ENCODE peak calls at places on chromosomes 1 and 21, in eight cellular contexts. Z, J, P, S, G, Y, E and C are unnamed samples.

GRCh38 chr1:155960081-155960745 is 18.1 kb downstream of the ARHGEF2 start:
- DNase-seq in S (no peak), Y (no peak), G (no peak), P (no peak), E (no peak), Z (no peak), J (no peak), C (no peak)

GRCh38 chr1:1963570-1963969 is 40.0 kb downstream of the CFAP74 start:
- DNase-seq in E (no peak), Y (no peak), P (no peak), S (no peak), J (no peak), G (no peak), Z (no peak), C (no peak)

GRCh38 chr21:41933259-41934079 is 20.3 kb downstream of the C2CD2 start:
- DNase-seq in E (no peak), G (no peak), Y (no peak), P (no peak), Z (no peak), S (no peak), J (no peak), C (no peak)

GRCh38 chr1:45995298-45995697 is 137.1 kb downstream of the PIK3R3 start:
- DNase-seq in S (no peak), E (no peak), P (no peak), Y (no peak), J (no peak), Z (no peak), G (no peak), C (no peak)

GRCh38 chr1:182718311-182718710 is 33.9 kb upstream of the RGS8 start:
- DNase-seq in Z (no peak), P (no peak), G (no peak), E (no peak), S (no peak), Y (no peak), J (no peak), C (no peak)

GRCh38 chr1:231465051-231465450 is 43.0 kb upstream of the EGLN1 start:
- DNase-seq in G (no peak), Z (no peak), E (no peak), P (no peak), S (no peak), J (no peak), Y (no peak), C (no peak)

GRCh38 chr1:232979596-232979995 is 29.2 kb downstream of the NTPCR start:
- DNase-seq in J (no peak), G (no peak), Y (no peak), S (no peak), E (no peak), Z (no peak), P (no peak), C (no peak)

GRCh38 chr1:1179983-1180861 is 6.5 kb downstream of the TTLL10 start:
- DNase-seq in G (no peak), Y (no peak), J (no peak), E (no peak), S (no peak), P (no peak), Z (no peak), C (peak)

GRCh38 chr1:29431138-29431537 is 194.8 kb downstream of the PTPRU start:
- DNase-seq in J (no peak), P (no peak), S (no peak), G (no peak), E (no peak), Z (no peak), Y (no peak), C (no peak)

GRCh38 chr21:42632336-42632751 is 21.1 kb upstream of the PDE9A start:
- DNase-seq in J (no peak), S (no peak), G (no peak), E (peak), Y (peak), Z (no peak), P (no peak), C (peak)

GRCh38 chr1:21280011-21280471 is 10.2 kb downstream of the ECE1 start:
- DNase-seq in Z (no peak), S (no peak), P (no peak), Y (no peak), J (peak), E (no peak), G (no peak), C (peak)

GRCh38 chr1:101360506-101360905 is 123.7 kb downstream of the S1PR1 start:
- DNase-seq in Z (no peak), Y (no peak), P (no peak), S (no peak), J (no peak), G (no peak), E (no peak), C (no peak)

GRCh38 chr1:19397217-19397945 is 85.3 kb downstream of the SLC66A1 start:
- DNase-seq in J (no peak), P (no peak), S (no peak), Y (no peak), G (no peak), Z (no peak), E (no peak), C (no peak)

DNA sequence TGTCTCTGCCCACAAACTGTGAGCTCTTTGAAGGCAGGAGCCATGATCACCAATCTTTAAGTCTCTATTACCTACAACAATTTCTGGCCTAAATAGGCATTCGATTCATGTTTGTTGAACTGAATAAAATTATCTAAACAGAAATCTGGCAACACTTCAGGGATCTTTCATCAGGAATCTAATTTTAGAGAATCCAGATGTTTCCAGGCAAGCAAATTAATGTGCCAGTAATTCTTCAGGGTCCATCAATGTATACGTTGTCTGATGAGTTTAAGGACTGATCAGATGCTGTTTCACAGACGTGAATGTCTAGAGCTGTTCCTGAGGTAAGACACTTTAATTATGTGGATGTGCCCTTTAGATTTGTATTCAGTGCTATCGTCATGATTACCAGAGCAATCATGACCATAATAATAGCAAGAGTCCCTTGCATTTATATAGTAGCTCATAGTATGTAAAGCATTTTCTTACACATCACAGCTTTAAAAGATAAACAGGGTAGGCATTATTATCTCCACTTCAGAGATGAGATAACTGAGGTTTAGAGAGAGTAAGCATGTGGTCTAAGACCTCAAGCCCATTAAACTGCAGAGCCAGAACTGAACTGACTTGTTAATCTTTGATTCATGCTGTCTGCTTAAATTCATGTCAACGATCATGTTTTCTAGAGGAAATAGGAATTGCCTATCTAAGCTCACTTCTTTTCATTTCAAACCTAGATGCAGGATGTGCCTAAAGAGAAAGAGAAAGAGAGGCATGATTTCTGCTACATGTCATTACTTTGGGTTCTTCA is 524.6 kb downstream of the PTPRC start:
- DNase-seq in Z (no peak), J (no peak), G (no peak), P (no peak), E (no peak), S (no peak), Y (no peak), C (no peak)
- H3K27ac ChIP-seq in Z (no peak), J (no peak), G (no peak), P (no peak), E (no peak), S (no peak), Y (no peak), C (no peak)

GRCh38 chr1:174049514-174049913 is 27.4 kb upstream of the RC3H1 start:
- DNase-seq in E (no peak), G (no peak), P (no peak), Z (no peak), Y (no peak), J (no peak), S (no peak), C (no peak)
- H3K4me3 ChIP-seq in E (no peak), G (no peak), P (no peak), Z (no peak), Y (no peak), J (no peak), S (no peak), C (no peak)

DNA sequence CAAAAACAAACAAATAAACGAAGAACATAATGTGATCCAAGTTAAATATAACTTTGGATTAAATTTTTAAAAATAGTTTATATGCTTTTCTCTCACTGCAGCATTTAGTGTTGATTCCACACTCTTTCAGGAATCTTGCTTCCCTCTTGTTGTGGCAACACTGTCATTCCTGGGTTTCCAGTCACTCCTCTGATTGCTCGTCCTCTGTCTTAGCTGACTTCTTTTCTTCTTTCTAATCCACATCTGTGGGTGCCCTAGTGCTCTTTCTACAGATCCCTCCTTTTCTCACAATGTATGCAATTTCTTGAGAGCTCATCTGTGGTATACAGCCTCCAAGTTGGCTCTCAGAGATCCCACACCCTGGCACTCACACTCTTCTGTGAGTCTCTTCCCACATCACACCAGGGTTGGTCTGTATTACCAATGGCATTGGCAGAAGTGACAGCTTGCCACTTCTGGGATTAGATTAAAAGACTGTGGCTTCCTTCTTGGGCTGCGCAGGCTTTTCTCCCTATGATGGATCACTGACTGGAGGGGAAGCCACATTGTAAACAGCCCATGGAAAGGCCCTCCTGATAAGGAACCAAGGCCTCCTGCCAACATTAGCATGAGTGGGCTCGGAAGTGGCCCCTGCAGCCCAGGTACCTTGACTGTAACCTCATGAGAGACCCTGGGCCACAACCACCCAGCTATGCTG is 11.5 kb upstream of the MYOC start:
- DNase-seq in Y (no peak), Z (no peak), P (no peak), G (no peak), E (no peak), J (no peak), S (no peak), C (no peak)
- H3K27ac ChIP-seq in Y (no peak), Z (peak), P (no peak), G (peak), E (no peak), J (no peak), S (no peak), C (no peak)

GRCh38 chr21:17513214-17514123 is 626 bp downstream of the CXADR start:
- DNase-seq in G (no peak), S (peak), Z (peak), P (peak), J (peak), E (peak), Y (peak), C (peak)
- H3K4me3 ChIP-seq in G (peak), S (peak), Z (peak), P (peak), J (peak), E (peak), Y (peak), C (peak)

GRCh38 chr1:43294761-43295160 is 6.0 kb upstream of the TIE1 start:
- DNase-seq in Y (no peak), Z (no peak), G (no peak), S (no peak), P (no peak), E (no peak), J (no peak), C (no peak)
- H3K27ac ChIP-seq in Y (peak), Z (peak), G (peak), S (no peak), P (no peak), E (peak), J (no peak), C (peak)

DNA sequence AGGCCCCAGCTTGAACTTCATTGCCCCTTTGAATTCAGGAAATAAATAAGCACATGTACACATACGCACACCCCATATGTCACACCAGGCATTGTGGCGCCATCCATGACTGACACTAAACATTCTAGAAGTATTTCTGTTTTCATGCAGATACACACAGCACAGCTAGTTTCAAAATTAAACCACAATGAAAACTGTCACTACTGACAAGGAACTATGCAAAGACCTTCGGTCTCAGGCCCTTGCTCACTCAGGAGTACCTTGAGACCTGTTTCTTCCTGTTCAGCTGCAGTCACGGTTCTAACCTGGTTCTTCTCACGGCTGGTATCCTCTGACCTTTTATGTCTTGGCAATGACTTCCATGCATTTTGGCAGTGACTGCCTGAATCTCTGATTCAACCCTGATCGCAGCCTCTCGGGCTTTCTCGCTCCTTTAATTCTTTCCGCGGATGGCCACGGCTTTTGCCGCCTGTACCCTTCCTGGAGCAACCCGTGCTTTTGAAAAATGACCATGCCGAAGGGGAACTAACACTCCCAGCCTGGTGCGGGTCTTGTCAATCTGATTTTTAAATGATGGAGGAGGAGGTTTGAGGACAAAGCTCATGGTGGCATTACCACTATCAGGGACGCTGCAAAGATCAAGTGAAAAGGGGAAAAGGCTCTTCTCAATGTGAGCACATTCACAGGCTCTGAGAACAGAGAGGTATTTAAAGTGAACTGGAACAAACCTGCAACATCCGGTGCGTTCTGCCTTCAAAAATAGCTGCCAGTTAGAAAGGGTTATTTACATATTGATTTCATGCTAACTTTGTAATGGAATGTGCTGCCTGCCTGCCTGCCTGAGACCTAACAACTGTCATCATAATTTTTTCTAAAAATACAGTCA is 384.6 kb downstream of the RRAGC start:
- DNase-seq in E (no peak), Y (no peak), P (no peak), J (no peak), S (no peak), G (no peak), Z (no peak), C (no peak)
- H3K4me3 ChIP-seq in E (no peak), Y (no peak), P (no peak), J (no peak), S (no peak), G (no peak), Z (no peak), C (no peak)

GRCh38 chr1:41863683-41864082 is 55.0 kb downstream of the HIVEP3 start:
- DNase-seq in Y (no peak), P (no peak), J (no peak), Z (no peak), S (no peak), G (no peak), E (no peak), C (no peak)

GRCh38 chr1:41861509-41862410 is 57.0 kb downstream of the HIVEP3 start:
- DNase-seq in E (no peak), S (no peak), Z (no peak), P (no peak), J (no peak), Y (no peak), G (no peak), C (no peak)

GRCh38 chr1:41864471-41865040 is 54.2 kb downstream of the HIVEP3 start:
- DNase-seq in P (no peak), G (no peak), E (no peak), S (no peak), Y (no peak), J (no peak), Z (no peak), C (no peak)

GRCh38 chr1:41860771-41861170 is 58.0 kb downstream of the HIVEP3 start:
- DNase-seq in P (no peak), G (no peak), J (no peak), Z (no peak), Y (no peak), S (no peak), E (no peak), C (no peak)

GRCh38 chr1:41862411-41863221 is 56.1 kb downstream of the HIVEP3 start:
- DNase-seq in G (no peak), Z (no peak), E (no peak), Y (no peak), J (no peak), P (no peak), S (peak), C (no peak)
- H3K27ac ChIP-seq in G (no peak), Z (no peak), E (no peak), Y (no peak), J (no peak), P (no peak), S (no peak), C (no peak)